ENCODE peak calls at places on chromosomes 11 and 22, in nine cellular contexts. N is right lobe of liver, U is lung, R is brain microvascular endothelial cell, G is cardiac fibroblast, O is right atrium auricular region, P is neural crest cell, I is WTC11, W is thoracic aorta. A is an unnamed sample.

GRCh38 chr11:93099811-93100210 is 98.0 kb downstream of the SLC36A4 start:
- DNase-seq in W (no peak), R (peak; percentile 32), O (no peak), I (no peak), U (no peak), N (no peak), G (peak; percentile 7), P (no peak), A (peak; percentile 83)

GRCh38 chr22:44442186-44442465 is 55.9 kb downstream of the RTL6 start:
- DNase-seq in G (no peak), P (no peak), N (no peak), O (no peak), I (no peak), U (no peak), R (no peak), W (no peak), A (no peak)

GRCh38 chr22:24420072-24420976 is 7.1 kb upstream of the ADORA2A start:
- DNase-seq in I (no peak), G (no peak), N (no peak), W (no peak), O (no peak), P (no peak), R (no peak), U (no peak), A (no peak)

GRCh38 chr11:57974132-57974531 is 49.5 kb upstream of the OR9Q1 start:
- DNase-seq in N (no peak), W (no peak), U (no peak), I (no peak), R (no peak), O (no peak), G (no peak), P (no peak), A (no peak)

GRCh38 chr11:62554377-62554776 is 7.8 kb upstream of the AHNAK start:
- DNase-seq in O (no peak), G (no peak), P (no peak), R (no peak), U (no peak), I (no peak), N (no peak), W (no peak), A (no peak)

GRCh38 chr11:70155386-70155785 is 47.7 kb upstream of the FADD start:
- DNase-seq in W (no peak), P (no peak), U (no peak), R (no peak), N (no peak), O (no peak), G (no peak), I (no peak), A (no peak)

GRCh38 chr11:134028368-134028920 is 40.4 kb upstream of the JAM3 start:
- DNase-seq in P (no peak), W (no peak), I (no peak), G (no peak), O (no peak), R (no peak), N (no peak), U (no peak), A (no peak)

GRCh38 chr22:50530280-50530856 is 556 bp upstream of the TYMP start:
- DNase-seq in G (peak; percentile 90), I (peak; percentile 48), O (peak; percentile 90), U (peak; percentile 90), R (peak; percentile 49), P (no peak), N (peak; percentile 93), W (no peak), A (no peak)

GRCh38 chr11:80899381-80899780 is 1458.6 kb upstream of the TENM4 start:
- DNase-seq in I (no peak), W (no peak), R (peak; percentile 53), G (peak; percentile 88), N (no peak), U (no peak), P (no peak), O (no peak), A (no peak)

GRCh38 chr11:15035283-15035682 is 38.1 kb upstream of the CALCB start:
- DNase-seq in U (no peak), O (no peak), N (no peak), G (no peak), I (peak; percentile 70), W (no peak), R (no peak), P (no peak), A (no peak)

GRCh38 chr11:15034687-15035267 is 38.6 kb upstream of the CALCB start:
- DNase-seq in N (no peak), U (no peak), P (no peak), O (no peak), I (no peak), W (no peak), R (no peak), G (no peak), A (no peak)

DNA sequence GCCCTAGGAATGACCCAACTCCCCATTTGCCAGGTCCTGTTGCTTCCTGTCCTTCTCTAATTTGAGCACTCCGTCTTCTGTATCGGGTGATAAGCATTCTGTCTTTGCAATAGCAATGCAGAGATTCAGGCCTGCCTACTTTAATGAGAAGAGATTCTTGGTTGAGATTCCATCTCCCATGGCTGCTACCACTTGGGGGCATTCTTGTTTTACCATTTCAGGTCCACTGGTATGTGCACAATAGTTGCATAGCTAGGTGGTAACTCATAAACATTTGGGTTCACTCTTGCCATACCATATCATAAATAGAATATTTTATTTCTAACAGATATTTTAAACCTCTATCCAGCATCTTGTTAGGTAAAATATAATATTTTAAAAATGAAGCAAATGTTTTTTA is 34.4 kb upstream of the CALCB start:
- DNase-seq in O (no peak), R (no peak), N (no peak), G (peak; percentile 5), W (no peak), I (no peak), U (no peak), P (no peak), A (peak; percentile 15)
- TF ChIP-seq CTCF in O (no peak), R (peak; percentile 43), N (no peak), G (peak; percentile 24), W (no peak), I (no peak), U (no peak), P (peak; percentile 16), A (peak; percentile 48)

GRCh38 chr11:15006139-15006759 is 34.1 kb upstream of the CALCA start:
- DNase-seq in U (no peak), P (no peak), G (peak; percentile 52), N (no peak), W (no peak), I (no peak), O (no peak), R (peak; percentile 34), A (peak; percentile 53)
- TF ChIP-seq CTCF in U (peak; percentile 11), P (peak; percentile 69), G (peak; percentile 45), N (peak; percentile 52), W (no peak), I (peak; percentile 20), O (no peak), R (peak; percentile 66), A (peak; percentile 78)

GRCh38 chr11:14891143-14892035 is 642 bp downstream of the CYP2R1 start:
- DNase-seq in I (peak; percentile 91), R (peak; percentile 71), G (peak; percentile 92), W (peak; percentile 40), N (peak; percentile 91), U (peak; percentile 91), O (peak; percentile 89), P (peak; percentile 86), A (peak; percentile 69)
- TF ChIP-seq CTCF in I (no peak), R (peak; percentile 12), G (no peak), W (no peak), N (no peak), U (no peak), O (no peak), P (no peak), A (no peak)

GRCh38 chr11:96827164-96827563 is 437.4 kb downstream of the JRKL start:
- DNase-seq in N (no peak), I (no peak), P (no peak), O (no peak), R (no peak), G (peak; percentile 83), W (no peak), U (no peak), A (peak; percentile 5)
- TF ChIP-seq CTCF in N (peak; percentile 38), I (no peak), P (peak; percentile 26), O (peak; percentile 55), R (no peak), G (peak; percentile 9), W (no peak), U (no peak), A (no peak)

GRCh38 chr11:921921-922678 is 3.6 kb upstream of the AP2A2 start:
- DNase-seq in I (no peak), U (no peak), W (no peak), G (no peak), O (no peak), R (no peak), N (no peak), P (no peak), A (no peak)
- TF ChIP-seq CTCF in I (no peak), U (no peak), W (no peak), G (no peak), O (no peak), R (no peak), N (no peak), P (no peak), A (no peak)

GRCh38 chr11:110601941-110602340 is 110.3 kb downstream of the ARHGAP20 start:
- DNase-seq in P (no peak), G (no peak), U (no peak), N (no peak), I (no peak), W (no peak), O (no peak), R (no peak), A (no peak)

DNA sequence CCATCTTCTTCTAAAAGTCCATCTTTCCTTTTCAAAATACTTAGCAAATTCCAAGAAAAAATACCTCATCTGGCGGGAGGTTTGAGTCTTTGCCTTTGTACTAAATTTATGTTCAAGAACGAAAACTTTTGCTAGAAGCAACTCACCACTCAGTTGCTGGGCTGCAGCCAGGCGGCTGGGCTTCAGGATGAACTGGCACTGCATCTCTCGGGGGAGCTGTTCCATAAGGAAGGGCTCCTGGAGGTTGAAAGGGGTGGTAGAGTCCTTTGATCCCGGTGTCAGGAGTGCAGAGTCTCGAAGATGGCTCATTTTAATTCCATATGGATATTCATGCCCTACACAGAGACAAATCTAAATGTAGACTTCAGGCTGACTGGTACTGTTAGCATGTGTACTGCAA is 105.8 kb downstream of the ARHGAP20 start:
- DNase-seq in N (no peak), O (no peak), U (no peak), R (no peak), P (no peak), W (no peak), G (no peak), I (no peak), A (no peak)
- TF ChIP-seq CTCF in N (no peak), O (no peak), U (no peak), R (no peak), P (no peak), W (no peak), G (no peak), I (no peak), A (no peak)

GRCh38 chr11:5369793-5370192 is 13.8 kb upstream of the OR51M1 start:
- DNase-seq in O (no peak), N (no peak), W (no peak), U (no peak), R (peak; percentile 75), P (no peak), I (no peak), G (peak; percentile 64), A (peak; percentile 72)
- TF ChIP-seq CTCF in O (no peak), N (no peak), W (no peak), U (no peak), R (peak; percentile 75), P (peak; percentile 45), I (no peak), G (peak; percentile 50), A (peak; percentile 82)